ENCODE peak calls at places on chromosomes 13 and 19, in five cellular contexts. R is GM20000, Y is heart right ventricle, S is Caco-2, K is transverse colon. W is an unnamed sample.

GRCh38 chr13:41546372-41547252 is 89.3 kb downstream of the RGCC start:
- DNase-seq in R (no peak), Y (no peak), S (no peak), K (no peak), W (peak; percentile 41)

GRCh38 chr13:43368003-43368402 is 344.6 kb downstream of the DNAJC15 start:
- DNase-seq in R (peak; percentile 22), Y (no peak), S (no peak), K (no peak), W (no peak)

GRCh38 chr13:98746968-98747367 is 5.5 kb downstream of the SLC15A1 start:
- DNase-seq in R (no peak), Y (no peak), S (peak; percentile 73), K (peak; percentile 36), W (no peak)

GRCh38 chr13:44294868-44295267 is 78.8 kb upstream of the SERP2 start:
- DNase-seq in R (no peak), Y (no peak), S (no peak), K (no peak), W (no peak)

GRCh38 chr13:48448963-48449614 is 36.2 kb upstream of the LPAR6 start:
- DNase-seq in R (no peak), Y (no peak), S (no peak), K (no peak), W (peak; percentile 10)

GRCh38 chr13:100608906-100609305 is 20.3 kb upstream of the GGACT start:
- DNase-seq in R (peak; percentile 70), Y (no peak), S (no peak), K (peak; percentile 34), W (peak; percentile 59)

GRCh38 chr19:16366433-16367268 is 42.0 kb downstream of the KLF2 start:
- DNase-seq in R (peak; percentile 72), Y (no peak), S (no peak), K (no peak), W (peak; percentile 35)

GRCh38 chr19:16324384-16325160 is at the start of gene KLF2:
- DNase-seq in R (peak; percentile 95), Y (peak; percentile 95), S (peak; percentile 71), K (peak; percentile 90), W (peak; percentile 87)

GRCh38 chr13:32001392-32001768 is 30.2 kb upstream of the FRY start:
- DNase-seq in R (peak; percentile 84), Y (peak; percentile 58), S (peak; percentile 54), K (no peak), W (peak; percentile 3)

GRCh38 chr13:41700790-41701310 is 243.5 kb downstream of the RGCC start:
- DNase-seq in R (no peak), Y (peak; percentile 57), S (no peak), K (no peak), W (no peak)

GRCh38 chr13:46640843-46641242 is 87.9 kb downstream of the LRCH1 start:
- DNase-seq in R (no peak), Y (no peak), S (no peak), K (no peak), W (no peak)

GRCh38 chr13:91346848-91347211 is 657 bp upstream of the MIR17HG start:
- DNase-seq in R (peak; percentile 47), Y (no peak), S (no peak), K (peak; percentile 40), W (peak; percentile 76)

GRCh38 chr13:99386911-99387788 is 80.0 kb upstream of the GPR183 start:
- DNase-seq in R (peak; percentile 81), Y (no peak), S (peak; percentile 58), K (peak; percentile 80), W (peak; percentile 92)

GRCh38 chr19:16402076-16402475 is 69.7 kb downstream of the EPS15L1 start:
- DNase-seq in R (no peak), Y (no peak), S (no peak), K (no peak), W (no peak)

GRCh38 chr19:28463493-28464053 is 749.4 kb downstream of the UQCRFS1 start:
- DNase-seq in R (no peak), Y (no peak), S (no peak), K (no peak), W (no peak)

GRCh38 chr19:16739546-16739945 is 19.9 kb downstream of the NWD1 start:
- DNase-seq in R (no peak), Y (no peak), S (no peak), K (no peak), W (peak; percentile 7)

GRCh38 chr13:29840585-29840984 is 9.8 kb downstream of the UBL3 start:
- DNase-seq in R (no peak), Y (no peak), S (no peak), K (no peak), W (no peak)

GRCh38 chr19:53808710-53809125 is 15.4 kb downstream of the NLRP12 start:
- DNase-seq in R (no peak), Y (no peak), S (no peak), K (no peak), W (no peak)

GRCh38 chr13:40109324-40109958 is 454.0 kb downstream of the COG6 start:
- DNase-seq in R (no peak), Y (no peak), S (no peak), K (no peak), W (no peak)

GRCh38 chr13:113657851-113658741 is at the start of gene ATP4B:
- DNase-seq in R (no peak), Y (no peak), S (peak; percentile 30), K (peak; percentile 6), W (no peak)

GRCh38 chr19:4806384-4806783 is 14.8 kb downstream of the FEM1A start:
- DNase-seq in R (no peak), Y (no peak), S (no peak), K (no peak), W (no peak)

GRCh38 chr19:4802711-4803110 is 11.2 kb downstream of the FEM1A start:
- DNase-seq in R (no peak), Y (peak; percentile 74), S (no peak), K (no peak), W (no peak)

GRCh38 chr19:4801085-4801619 is 9.6 kb downstream of the FEM1A start:
- DNase-seq in R (no peak), Y (no peak), S (no peak), K (no peak), W (no peak)

GRCh38 chr19:4807188-4807587 is 15.7 kb downstream of the FEM1A start:
- DNase-seq in R (no peak), Y (no peak), S (no peak), K (peak; percentile 34), W (no peak)

DNA sequence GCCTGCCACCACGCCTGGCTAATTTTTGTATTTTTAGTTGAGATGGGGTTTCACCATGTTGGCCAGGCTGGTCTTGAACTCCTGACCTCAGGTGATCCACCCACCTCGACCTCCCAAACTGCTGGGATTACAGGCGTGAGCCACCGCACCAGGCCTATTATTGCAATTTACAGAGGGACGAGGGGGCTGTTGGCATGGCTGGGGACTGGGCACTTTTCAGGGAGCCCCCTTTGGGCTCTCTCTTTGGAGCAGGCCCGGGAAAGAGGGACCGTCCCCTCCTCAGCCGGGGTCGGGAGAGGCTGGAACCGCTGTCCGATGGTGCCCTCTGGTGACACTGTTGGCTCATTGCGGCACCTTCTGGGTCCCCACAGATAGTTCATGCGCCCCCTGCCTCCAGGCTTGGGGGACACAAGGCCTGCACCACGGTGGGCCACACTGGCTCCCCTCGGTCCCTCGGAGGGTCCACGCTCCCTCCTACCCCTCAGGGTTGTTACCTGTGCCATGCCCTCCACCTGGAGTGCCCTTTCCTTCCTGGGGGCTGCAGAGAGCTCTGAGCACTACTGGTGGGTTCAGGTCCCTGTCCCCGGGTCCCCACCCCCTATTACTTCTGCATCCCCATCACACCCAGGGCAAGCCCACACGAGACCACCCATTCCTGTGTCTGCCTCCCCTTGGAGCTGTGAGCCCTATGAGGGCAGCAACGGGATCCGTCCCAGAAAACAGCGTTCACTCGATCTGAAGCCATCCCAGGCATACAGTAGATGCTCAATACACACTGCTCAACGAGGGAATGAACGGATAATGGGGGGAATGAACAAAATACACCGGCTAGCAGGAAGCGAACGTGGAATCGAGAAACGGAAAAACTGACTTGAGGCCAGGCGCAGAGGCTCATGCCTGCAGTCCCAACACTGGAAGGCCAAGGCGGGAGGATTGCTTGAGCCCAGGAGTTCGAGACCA is 12.5 kb downstream of the FEM1A start:
- DNase-seq in R (peak; percentile 81), Y (peak; percentile 55), S (peak; percentile 69), K (peak; percentile 49), W (peak; percentile 83)
- TF ChIP-seq CTCF in R (peak; percentile 91), Y (peak; percentile 76), S (peak; percentile 92), K (peak; percentile 47), W (peak; percentile 99)

DNA sequence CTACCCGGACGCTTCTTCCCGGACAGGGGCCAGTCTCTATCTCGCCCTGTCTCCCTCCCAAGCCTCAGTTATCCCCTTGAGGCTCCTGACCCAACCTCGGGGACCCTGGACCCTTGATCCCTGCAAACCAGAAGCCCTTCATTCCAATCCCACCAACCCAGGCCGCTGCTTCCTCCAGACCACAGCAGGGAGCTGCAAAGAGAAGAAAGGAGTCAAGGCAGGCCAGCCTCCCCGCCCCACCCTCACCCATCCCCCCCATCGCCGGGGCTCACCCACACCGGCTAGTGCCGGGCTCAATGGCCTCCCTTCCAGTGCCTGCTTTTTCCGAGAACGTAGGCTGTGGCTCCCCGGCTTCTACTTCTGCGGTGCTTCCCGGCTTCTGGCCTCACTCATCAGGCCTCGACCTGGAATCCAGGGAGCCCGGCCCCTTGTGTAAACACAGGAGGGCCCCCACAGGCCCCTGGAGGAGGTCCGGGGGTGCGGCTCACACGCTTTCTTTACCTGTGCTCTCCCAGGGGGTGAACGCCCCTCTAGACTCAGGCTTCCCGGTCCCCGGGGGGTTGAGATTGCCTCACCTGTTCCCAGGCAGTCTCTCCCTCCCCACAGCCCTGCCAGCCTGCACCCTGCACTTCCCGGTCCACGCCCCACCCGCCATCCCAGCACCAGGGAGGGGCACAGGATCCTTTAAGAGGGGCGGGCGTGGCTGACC is at the start of gene FAM83E:
- DNase-seq in R (no peak), Y (no peak), S (peak; percentile 76), K (peak; percentile 96), W (peak; percentile 37)
- TF ChIP-seq CTCF in R (no peak), Y (no peak), S (no peak), K (no peak), W (no peak)

DNA sequence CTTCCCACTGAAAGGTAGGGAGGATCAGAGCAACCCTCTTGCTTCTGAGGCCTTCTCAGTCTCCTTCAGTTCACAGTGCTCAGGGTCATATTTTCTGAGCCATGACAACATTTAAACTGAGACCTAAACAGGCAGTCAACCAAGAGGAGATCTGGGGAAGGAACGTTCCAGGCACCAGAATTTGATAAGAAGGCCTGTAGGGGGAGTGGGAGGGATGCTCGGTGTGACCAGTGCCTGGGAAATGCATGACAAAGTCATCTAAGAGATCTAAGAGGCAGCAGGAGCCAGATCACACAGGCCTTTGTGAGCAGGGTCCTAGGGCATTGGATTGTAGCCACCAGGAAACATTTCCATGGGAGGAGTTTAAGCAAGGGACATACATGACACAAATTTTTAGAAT is 71.6 kb downstream of the SHISA2 start:
- DNase-seq in R (no peak), Y (no peak), S (no peak), K (no peak), W (peak; percentile 17)
- TF ChIP-seq CTCF in R (no peak), Y (peak; percentile 11), S (peak; percentile 51), K (no peak), W (no peak)

DNA sequence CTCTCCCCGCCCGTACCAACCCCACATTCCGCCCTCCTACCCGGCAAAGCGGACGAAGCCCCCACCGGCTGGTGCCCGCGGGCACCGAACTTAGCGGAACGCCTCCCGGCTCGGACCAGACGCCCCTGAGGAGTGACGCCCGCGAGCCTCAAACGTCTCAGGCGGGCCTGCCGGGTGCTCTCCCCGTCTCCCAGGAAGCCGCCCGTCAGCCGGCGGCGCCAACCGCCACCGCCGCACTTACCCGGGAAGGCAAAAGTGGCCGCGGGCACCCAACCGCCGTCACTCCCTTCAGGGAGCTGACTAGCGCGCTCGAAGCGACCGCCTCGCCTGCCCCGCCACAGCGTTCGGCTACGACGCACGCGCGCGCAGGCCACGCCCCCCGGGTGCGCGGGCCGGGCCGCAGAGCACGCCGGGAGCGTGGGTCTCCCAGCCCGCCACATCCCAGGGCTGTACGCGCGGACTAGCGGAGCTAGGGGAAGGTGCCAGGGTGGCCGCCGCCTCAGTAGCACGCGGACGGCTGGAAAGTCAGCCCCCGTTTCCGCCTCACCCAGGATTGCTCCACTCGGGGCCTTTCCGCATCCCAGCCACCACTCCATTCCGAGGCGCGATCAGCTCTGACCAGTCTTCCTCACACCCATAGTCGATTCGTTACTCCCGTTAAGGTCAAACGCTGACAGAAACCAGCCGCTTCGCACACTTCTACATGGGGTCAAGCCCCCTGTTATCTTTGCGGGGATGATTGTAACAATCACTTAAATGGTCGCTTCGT is at the start of gene TEX30:
- DNase-seq in R (peak; percentile 95), Y (peak; percentile 81), S (peak; percentile 87), K (peak; percentile 86), W (peak; percentile 84)
- TF ChIP-seq CTCF in R (no peak), Y (no peak), S (no peak), K (no peak), W (no peak)